ENCODE peak calls at places on chromosomes 5 and 9, in nine cellular contexts. One of them, this sample, is unnamed.

GRCh38 chr9:109182940-109183798 is 16.1 kb upstream of the FRRS1L start:
- DNase-seq in activated T-helper 1 cell treated with Interleukin-2 at 50 U/mL for 16 hours: no peak
- DNase-seq in KBM-7: no peak
- DNase-seq in germinal center: peak; percentile 24
- DNase-seq in right cardiac atrium: no peak
- DNase-seq in stimulated activated CD4-positive, alpha-beta T cell treated with anti-CD3 and anti-CD28 coated beads, Interleukin-2, amount 100 ng/mL, for 24 hours: peak; percentile 25
- DNase-seq in NCI-H510A treated with DMSO at 0.1 percent for 48 hours: peak; percentile 25
- DNase-seq in non-pigmented ciliary epithelial cell: no peak
- DNase-seq in activated effector memory CD4-positive, alpha-beta T cell treated with Interleukin-2 at 50 U/mL for 16 hours: no peak
- DNase-seq in this sample: no peak

GRCh38 chr9:128762664-128763449 is 8.9 kb downstream of the ZER1 start:
- DNase-seq in germinal center: no peak
- DNase-seq in NCI-H510A treated with DMSO at 0.1 percent for 48 hours: no peak
- DNase-seq in activated effector memory CD4-positive, alpha-beta T cell treated with Interleukin-2 at 50 U/mL for 16 hours: no peak
- DNase-seq in KBM-7: no peak
- DNase-seq in stimulated activated CD4-positive, alpha-beta T cell treated with anti-CD3 and anti-CD28 coated beads, Interleukin-2, amount 100 ng/mL, for 24 hours: no peak
- DNase-seq in right cardiac atrium: no peak
- DNase-seq in activated T-helper 1 cell treated with Interleukin-2 at 50 U/mL for 16 hours: no peak
- DNase-seq in non-pigmented ciliary epithelial cell: no peak
- DNase-seq in this sample: no peak

GRCh38 chr9:78831726-78832125 is 534.8 kb downstream of the PSAT1 start:
- DNase-seq in stimulated activated CD4-positive, alpha-beta T cell treated with anti-CD3 and anti-CD28 coated beads, Interleukin-2, amount 100 ng/mL, for 24 hours: no peak
- DNase-seq in NCI-H510A treated with DMSO at 0.1 percent for 48 hours: no peak
- DNase-seq in activated effector memory CD4-positive, alpha-beta T cell treated with Interleukin-2 at 50 U/mL for 16 hours: no peak
- DNase-seq in non-pigmented ciliary epithelial cell: no peak
- DNase-seq in right cardiac atrium: no peak
- DNase-seq in KBM-7: no peak
- DNase-seq in germinal center: no peak
- DNase-seq in activated T-helper 1 cell treated with Interleukin-2 at 50 U/mL for 16 hours: no peak
- DNase-seq in this sample: no peak

GRCh38 chr5:117999939-118000549 is 988.3 kb downstream of the DTWD2 start:
- DNase-seq in activated effector memory CD4-positive, alpha-beta T cell treated with Interleukin-2 at 50 U/mL for 16 hours: no peak
- DNase-seq in activated T-helper 1 cell treated with Interleukin-2 at 50 U/mL for 16 hours: no peak
- DNase-seq in KBM-7: no peak
- DNase-seq in stimulated activated CD4-positive, alpha-beta T cell treated with anti-CD3 and anti-CD28 coated beads, Interleukin-2, amount 100 ng/mL, for 24 hours: no peak
- DNase-seq in non-pigmented ciliary epithelial cell: no peak
- DNase-seq in NCI-H510A treated with DMSO at 0.1 percent for 48 hours: no peak
- DNase-seq in right cardiac atrium: no peak
- DNase-seq in germinal center: no peak
- DNase-seq in this sample: no peak

GRCh38 chr5:111463304-111463703 is 49.0 kb downstream of the STARD4 start:
- DNase-seq in NCI-H510A treated with DMSO at 0.1 percent for 48 hours: peak; percentile 7
- DNase-seq in activated T-helper 1 cell treated with Interleukin-2 at 50 U/mL for 16 hours: no peak
- DNase-seq in stimulated activated CD4-positive, alpha-beta T cell treated with anti-CD3 and anti-CD28 coated beads, Interleukin-2, amount 100 ng/mL, for 24 hours: no peak
- DNase-seq in right cardiac atrium: no peak
- DNase-seq in germinal center: no peak
- DNase-seq in non-pigmented ciliary epithelial cell: no peak
- DNase-seq in activated effector memory CD4-positive, alpha-beta T cell treated with Interleukin-2 at 50 U/mL for 16 hours: no peak
- DNase-seq in KBM-7: no peak
- DNase-seq in this sample: no peak

GRCh38 chr9:107863406-107863805 is 373.8 kb upstream of the KLF4 start:
- DNase-seq in KBM-7: no peak
- DNase-seq in germinal center: no peak
- DNase-seq in activated effector memory CD4-positive, alpha-beta T cell treated with Interleukin-2 at 50 U/mL for 16 hours: no peak
- DNase-seq in stimulated activated CD4-positive, alpha-beta T cell treated with anti-CD3 and anti-CD28 coated beads, Interleukin-2, amount 100 ng/mL, for 24 hours: no peak
- DNase-seq in right cardiac atrium: no peak
- DNase-seq in NCI-H510A treated with DMSO at 0.1 percent for 48 hours: no peak
- DNase-seq in activated T-helper 1 cell treated with Interleukin-2 at 50 U/mL for 16 hours: no peak
- DNase-seq in non-pigmented ciliary epithelial cell: no peak
- DNase-seq in this sample: no peak

GRCh38 chr5:127440831-127441230 is 76.6 kb upstream of the PRRC1 start:
- DNase-seq in stimulated activated CD4-positive, alpha-beta T cell treated with anti-CD3 and anti-CD28 coated beads, Interleukin-2, amount 100 ng/mL, for 24 hours: no peak
- DNase-seq in KBM-7: no peak
- DNase-seq in NCI-H510A treated with DMSO at 0.1 percent for 48 hours: no peak
- DNase-seq in non-pigmented ciliary epithelial cell: peak; percentile 14
- DNase-seq in activated T-helper 1 cell treated with Interleukin-2 at 50 U/mL for 16 hours: no peak
- DNase-seq in activated effector memory CD4-positive, alpha-beta T cell treated with Interleukin-2 at 50 U/mL for 16 hours: no peak
- DNase-seq in right cardiac atrium: no peak
- DNase-seq in germinal center: no peak
- DNase-seq in this sample: no peak

GRCh38 chr5:164204338-164204946 is 699.0 kb downstream of the MAT2B start:
- DNase-seq in stimulated activated CD4-positive, alpha-beta T cell treated with anti-CD3 and anti-CD28 coated beads, Interleukin-2, amount 100 ng/mL, for 24 hours: no peak
- DNase-seq in activated effector memory CD4-positive, alpha-beta T cell treated with Interleukin-2 at 50 U/mL for 16 hours: no peak
- DNase-seq in KBM-7: no peak
- DNase-seq in right cardiac atrium: no peak
- DNase-seq in activated T-helper 1 cell treated with Interleukin-2 at 50 U/mL for 16 hours: no peak
- DNase-seq in non-pigmented ciliary epithelial cell: no peak
- DNase-seq in NCI-H510A treated with DMSO at 0.1 percent for 48 hours: no peak
- DNase-seq in germinal center: no peak
- DNase-seq in this sample: no peak

GRCh38 chr9:114287001-114287762 is 35.7 kb upstream of the ORM1 start:
- DNase-seq in activated effector memory CD4-positive, alpha-beta T cell treated with Interleukin-2 at 50 U/mL for 16 hours: no peak
- DNase-seq in non-pigmented ciliary epithelial cell: no peak
- DNase-seq in stimulated activated CD4-positive, alpha-beta T cell treated with anti-CD3 and anti-CD28 coated beads, Interleukin-2, amount 100 ng/mL, for 24 hours: no peak
- DNase-seq in germinal center: no peak
- DNase-seq in NCI-H510A treated with DMSO at 0.1 percent for 48 hours: no peak
- DNase-seq in KBM-7: no peak
- DNase-seq in right cardiac atrium: peak; percentile 33
- DNase-seq in activated T-helper 1 cell treated with Interleukin-2 at 50 U/mL for 16 hours: no peak
- DNase-seq in this sample: no peak

GRCh38 chr5:5705010-5705409 is 282.5 kb downstream of the ICE1 start:
- DNase-seq in activated effector memory CD4-positive, alpha-beta T cell treated with Interleukin-2 at 50 U/mL for 16 hours: no peak
- DNase-seq in right cardiac atrium: no peak
- DNase-seq in NCI-H510A treated with DMSO at 0.1 percent for 48 hours: peak; percentile 38
- DNase-seq in activated T-helper 1 cell treated with Interleukin-2 at 50 U/mL for 16 hours: no peak
- DNase-seq in KBM-7: peak; percentile 5
- DNase-seq in germinal center: no peak
- DNase-seq in stimulated activated CD4-positive, alpha-beta T cell treated with anti-CD3 and anti-CD28 coated beads, Interleukin-2, amount 100 ng/mL, for 24 hours: no peak
- DNase-seq in non-pigmented ciliary epithelial cell: no peak
- DNase-seq in this sample: no peak

GRCh38 chr9:114446036-114446435 is 58.3 kb upstream of the AKNA start:
- DNase-seq in germinal center: no peak
- DNase-seq in KBM-7: no peak
- DNase-seq in stimulated activated CD4-positive, alpha-beta T cell treated with anti-CD3 and anti-CD28 coated beads, Interleukin-2, amount 100 ng/mL, for 24 hours: no peak
- DNase-seq in right cardiac atrium: no peak
- DNase-seq in non-pigmented ciliary epithelial cell: no peak
- DNase-seq in NCI-H510A treated with DMSO at 0.1 percent for 48 hours: no peak
- DNase-seq in activated effector memory CD4-positive, alpha-beta T cell treated with Interleukin-2 at 50 U/mL for 16 hours: no peak
- DNase-seq in activated T-helper 1 cell treated with Interleukin-2 at 50 U/mL for 16 hours: no peak
- DNase-seq in this sample: no peak

GRCh38 chr9:36748322-36748899 is 175.7 kb downstream of the MELK start:
- DNase-seq in right cardiac atrium: peak; percentile 58
- DNase-seq in activated T-helper 1 cell treated with Interleukin-2 at 50 U/mL for 16 hours: no peak
- DNase-seq in NCI-H510A treated with DMSO at 0.1 percent for 48 hours: no peak
- DNase-seq in stimulated activated CD4-positive, alpha-beta T cell treated with anti-CD3 and anti-CD28 coated beads, Interleukin-2, amount 100 ng/mL, for 24 hours: peak; percentile 42
- DNase-seq in KBM-7: peak; percentile 66
- DNase-seq in non-pigmented ciliary epithelial cell: no peak
- DNase-seq in germinal center: peak; percentile 54
- DNase-seq in activated effector memory CD4-positive, alpha-beta T cell treated with Interleukin-2 at 50 U/mL for 16 hours: no peak
- DNase-seq in this sample: no peak

GRCh38 chr5:161546463-161547301 is at the start of gene GABRB2:
- DNase-seq in stimulated activated CD4-positive, alpha-beta T cell treated with anti-CD3 and anti-CD28 coated beads, Interleukin-2, amount 100 ng/mL, for 24 hours: peak; percentile 51
- DNase-seq in germinal center: peak; percentile 57
- DNase-seq in activated effector memory CD4-positive, alpha-beta T cell treated with Interleukin-2 at 50 U/mL for 16 hours: no peak
- DNase-seq in KBM-7: peak; percentile 72
- DNase-seq in right cardiac atrium: peak; percentile 64
- DNase-seq in non-pigmented ciliary epithelial cell: no peak
- DNase-seq in activated T-helper 1 cell treated with Interleukin-2 at 50 U/mL for 16 hours: no peak
- DNase-seq in NCI-H510A treated with DMSO at 0.1 percent for 48 hours: peak; percentile 47
- DNase-seq in this sample: peak; percentile 73

GRCh38 chr5:172395483-172395882 is 58.8 kb downstream of the SH3PXD2B start:
- DNase-seq in non-pigmented ciliary epithelial cell: no peak
- DNase-seq in KBM-7: peak; percentile 34
- DNase-seq in germinal center: no peak
- DNase-seq in right cardiac atrium: no peak
- DNase-seq in stimulated activated CD4-positive, alpha-beta T cell treated with anti-CD3 and anti-CD28 coated beads, Interleukin-2, amount 100 ng/mL, for 24 hours: no peak
- DNase-seq in activated effector memory CD4-positive, alpha-beta T cell treated with Interleukin-2 at 50 U/mL for 16 hours: no peak
- DNase-seq in activated T-helper 1 cell treated with Interleukin-2 at 50 U/mL for 16 hours: no peak
- DNase-seq in NCI-H510A treated with DMSO at 0.1 percent for 48 hours: no peak
- DNase-seq in this sample: no peak

GRCh38 chr5:90093931-90094485 is 315.5 kb downstream of the CETN3 start:
- DNase-seq in KBM-7: no peak
- DNase-seq in NCI-H510A treated with DMSO at 0.1 percent for 48 hours: no peak
- DNase-seq in right cardiac atrium: no peak
- DNase-seq in activated effector memory CD4-positive, alpha-beta T cell treated with Interleukin-2 at 50 U/mL for 16 hours: no peak
- DNase-seq in stimulated activated CD4-positive, alpha-beta T cell treated with anti-CD3 and anti-CD28 coated beads, Interleukin-2, amount 100 ng/mL, for 24 hours: no peak
- DNase-seq in activated T-helper 1 cell treated with Interleukin-2 at 50 U/mL for 16 hours: no peak
- DNase-seq in non-pigmented ciliary epithelial cell: no peak
- DNase-seq in germinal center: no peak
- DNase-seq in this sample: no peak

GRCh38 chr9:116437411-116438370 is 249.4 kb upstream of the TRIM32 start:
- DNase-seq in right cardiac atrium: no peak
- DNase-seq in NCI-H510A treated with DMSO at 0.1 percent for 48 hours: no peak
- DNase-seq in activated T-helper 1 cell treated with Interleukin-2 at 50 U/mL for 16 hours: no peak
- DNase-seq in non-pigmented ciliary epithelial cell: no peak
- DNase-seq in stimulated activated CD4-positive, alpha-beta T cell treated with anti-CD3 and anti-CD28 coated beads, Interleukin-2, amount 100 ng/mL, for 24 hours: no peak
- DNase-seq in KBM-7: no peak
- DNase-seq in germinal center: no peak
- DNase-seq in activated effector memory CD4-positive, alpha-beta T cell treated with Interleukin-2 at 50 U/mL for 16 hours: no peak
- DNase-seq in this sample: no peak

GRCh38 chr9:94903961-94904421 is 177.5 kb downstream of the AOPEP start:
- DNase-seq in stimulated activated CD4-positive, alpha-beta T cell treated with anti-CD3 and anti-CD28 coated beads, Interleukin-2, amount 100 ng/mL, for 24 hours: no peak
- DNase-seq in KBM-7: no peak
- DNase-seq in activated T-helper 1 cell treated with Interleukin-2 at 50 U/mL for 16 hours: no peak
- DNase-seq in activated effector memory CD4-positive, alpha-beta T cell treated with Interleukin-2 at 50 U/mL for 16 hours: no peak
- DNase-seq in germinal center: no peak
- DNase-seq in NCI-H510A treated with DMSO at 0.1 percent for 48 hours: no peak
- DNase-seq in non-pigmented ciliary epithelial cell: no peak
- DNase-seq in right cardiac atrium: no peak
- DNase-seq in this sample: no peak

GRCh38 chr5:16593013-16593412 is 23.8 kb downstream of the RETREG1 start:
- DNase-seq in germinal center: no peak
- DNase-seq in NCI-H510A treated with DMSO at 0.1 percent for 48 hours: no peak
- DNase-seq in stimulated activated CD4-positive, alpha-beta T cell treated with anti-CD3 and anti-CD28 coated beads, Interleukin-2, amount 100 ng/mL, for 24 hours: no peak
- DNase-seq in right cardiac atrium: no peak
- DNase-seq in activated T-helper 1 cell treated with Interleukin-2 at 50 U/mL for 16 hours: no peak
- DNase-seq in activated effector memory CD4-positive, alpha-beta T cell treated with Interleukin-2 at 50 U/mL for 16 hours: no peak
- DNase-seq in KBM-7: no peak
- DNase-seq in non-pigmented ciliary epithelial cell: peak; percentile 40
- DNase-seq in this sample: no peak

GRCh38 chr5:32272746-32273145 is 40.0 kb downstream of the MTMR12 start:
- DNase-seq in KBM-7: no peak
- DNase-seq in non-pigmented ciliary epithelial cell: no peak
- DNase-seq in NCI-H510A treated with DMSO at 0.1 percent for 48 hours: no peak
- DNase-seq in activated T-helper 1 cell treated with Interleukin-2 at 50 U/mL for 16 hours: no peak
- DNase-seq in stimulated activated CD4-positive, alpha-beta T cell treated with anti-CD3 and anti-CD28 coated beads, Interleukin-2, amount 100 ng/mL, for 24 hours: no peak
- DNase-seq in activated effector memory CD4-positive, alpha-beta T cell treated with Interleukin-2 at 50 U/mL for 16 hours: no peak
- DNase-seq in right cardiac atrium: no peak
- DNase-seq in germinal center: no peak
- DNase-seq in this sample: no peak

This sample was measured in posterior cingulate gyrus.